ENCODE peak calls at places on chromosome 16, in seven cellular contexts. J is stimulated activated CD4-positive, alpha-beta T cell treated with anti-CD3 and anti-CD28 coated beads, Interleukin-4, amount 100 ng/mL, for 4 hours; A is activated CD4-positive, alpha-beta memory T cell treated with anti-CD3 and anti-CD28 coated beads for 36 hours; B is amniotic epithelial cell; Y is stimulated activated naive CD8-positive, alpha-beta T cell treated with anti-CD3 and anti-CD28 coated beads, Interleukin-15, amount 100 ng/mL, for 72 hours; S is AG04450; C is anterior cingulate cortex. Z is an unnamed sample.

GRCh38 chr16:85335584-85336492 is 223.6 kb upstream of the CIBAR2 start:
- DNase-seq in B (peak), S (no peak), J (no peak), A (no peak), Y (no peak), C (no peak), Z (no peak)

GRCh38 chr16:12874135-12874534 is 27.3 kb upstream of the SHISA9 start:
- DNase-seq in B (no peak), J (no peak), C (no peak), A (no peak), S (no peak), Y (no peak), Z (no peak)

GRCh38 chr16:10729649-10730048 is 14.0 kb upstream of the NUBP1 start:
- DNase-seq in C (no peak), J (no peak), A (no peak), B (peak), Y (no peak), S (no peak), Z (no peak)

GRCh38 chr16:12866981-12867551 is 34.3 kb upstream of the SHISA9 start:
- DNase-seq in A (no peak), S (no peak), C (no peak), B (no peak), Y (no peak), J (no peak), Z (no peak)

GRCh38 chr16:55809386-55809785 is 23.5 kb downstream of the CES1 start:
- DNase-seq in B (no peak), J (no peak), Y (no peak), A (no peak), S (no peak), C (no peak), Z (no peak)

GRCh38 chr16:69432069-69432468 is 7.7 kb downstream of the CYB5B start:
- DNase-seq in A (no peak), B (no peak), C (no peak), J (no peak), Y (no peak), S (no peak), Z (no peak)

GRCh38 chr16:47977802-47978201 is 178.0 kb downstream of the ABCC12 start:
- DNase-seq in A (no peak), C (no peak), S (no peak), B (no peak), J (no peak), Y (no peak), Z (no peak)

GRCh38 chr16:55760665-55761035 is 72.2 kb downstream of the CES1 start:
- DNase-seq in C (no peak), Y (no peak), B (no peak), S (no peak), A (no peak), J (no peak), Z (no peak)

GRCh38 chr16:72945081-72945480 is 102.8 kb downstream of the ZFHX3 start:
- DNase-seq in A (no peak), S (no peak), Y (no peak), J (no peak), C (no peak), B (peak), Z (no peak)

GRCh38 chr16:50530277-50531236 is 17.6 kb upstream of the NKD1 start:
- DNase-seq in B (no peak), Y (no peak), S (no peak), J (no peak), C (no peak), A (no peak), Z (no peak)

GRCh38 chr16:31705371-31705770 is 168.2 kb upstream of the ZNF267 start:
- DNase-seq in A (no peak), B (no peak), C (no peak), Y (no peak), J (no peak), S (no peak), Z (no peak)

GRCh38 chr16:5526826-5527225 is 429.2 kb upstream of the EEF2KMT start:
- DNase-seq in J (no peak), A (no peak), Y (no peak), S (no peak), C (no peak), B (no peak), Z (no peak)

GRCh38 chr16:64507240-64508024 is 614.4 kb downstream of the CDH11 start:
- DNase-seq in J (no peak), B (no peak), Y (no peak), A (no peak), C (no peak), S (no peak), Z (no peak)

GRCh38 chr16:85279874-85280545 is 167.7 kb upstream of the CIBAR2 start:
- DNase-seq in S (no peak), Y (no peak), B (peak), C (no peak), J (no peak), A (no peak), Z (no peak)

GRCh38 chr16:27407158-27407557 is 5.2 kb downstream of the IL21R start:
- DNase-seq in S (no peak), Y (no peak), C (no peak), J (no peak), A (peak), B (no peak), Z (no peak)

GRCh38 chr16:56960681-56961281 is 969 bp upstream of the CETP start:
- DNase-seq in A (no peak), C (no peak), B (peak), J (no peak), Y (no peak), S (no peak), Z (no peak)

GRCh38 chr16:57372372-57373116 is at the start of gene CX3CL1:
- DNase-seq in A (no peak), B (no peak), S (no peak), C (peak), Y (no peak), J (no peak), Z (peak)

GRCh38 chr16:70608516-70608915 is 37.8 kb upstream of the IL34 start:
- DNase-seq in A (no peak), C (no peak), J (no peak), S (no peak), Y (no peak), B (no peak), Z (no peak)

GRCh38 chr16:81544261-81544660 is 99.7 kb downstream of the CMIP start:
- DNase-seq in J (no peak), B (no peak), Y (no peak), S (no peak), A (no peak), C (no peak), Z (no peak)

GRCh38 chr16:58243528-58244004 is 45.7 kb upstream of the CSNK2A2 start:
- DNase-seq in S (no peak), B (peak), Y (no peak), C (no peak), A (peak), J (no peak), Z (no peak)

GRCh38 chr16:25006504-25007055 is 8.6 kb downstream of the ARHGAP17 start:
- DNase-seq in S (no peak), A (no peak), B (peak), J (no peak), C (no peak), Y (no peak), Z (no peak)

GRCh38 chr16:86990451-86990850 is 326.7 kb downstream of the C16orf95 start:
- DNase-seq in B (no peak), C (no peak), A (no peak), S (no peak), Y (no peak), J (no peak), Z (no peak)

GRCh38 chr16:80631581-80631980 is 90.8 kb downstream of the DYNLRB2 start:
- DNase-seq in C (no peak), Y (no peak), J (no peak), A (no peak), S (peak), B (peak), Z (no peak)